ENCODE peak calls at places on chromosome 9, in five cellular contexts. X, K, M, C and J are unnamed samples.

GRCh38 chr9:135604437-135605237 is 34.7 kb downstream of the GLT6D1 start:
- DNase-seq in X (no peak), K (no peak), M (no peak), C (no peak), J (no peak)

GRCh38 chr9:123687246-123687721 is 242.6 kb downstream of the DENND1A start:
- DNase-seq in X (no peak), K (no peak), M (peak; percentile 12), C (no peak), J (no peak)

GRCh38 chr9:132869266-132869665 is 8.8 kb downstream of the AK8 start:
- DNase-seq in X (no peak), K (no peak), M (no peak), C (no peak), J (no peak)

GRCh38 chr9:88053888-88054501 is 79.7 kb upstream of the CDK20 start:
- DNase-seq in X (no peak), K (no peak), M (no peak), C (no peak), J (no peak)

GRCh38 chr9:37976714-37977477 is 73.0 kb upstream of the SLC25A51 start:
- DNase-seq in X (no peak), K (no peak), M (no peak), C (peak; percentile 46), J (no peak)

GRCh38 chr9:105198763-105199339 is 45.6 kb upstream of the SLC44A1 start:
- DNase-seq in X (no peak), K (no peak), M (no peak), C (no peak), J (no peak)

GRCh38 chr9:71368157-71368556 is 246.7 kb upstream of the TRPM3 start:
- DNase-seq in X (no peak), K (no peak), M (no peak), C (no peak), J (no peak)

GRCh38 chr9:73269430-73270101 is 117.9 kb downstream of the ANXA1 start:
- DNase-seq in X (no peak), K (no peak), M (peak; percentile 60), C (no peak), J (no peak)

GRCh38 chr9:110977259-110977709 is 61.0 kb downstream of the LPAR1 start:
- DNase-seq in X (no peak), K (no peak), M (no peak), C (peak; percentile 83), J (no peak)

GRCh38 chr9:90789862-90790261 is 11.8 kb upstream of the SYK start:
- DNase-seq in X (peak; percentile 17), K (no peak), M (no peak), C (no peak), J (no peak)

GRCh38 chr9:33289501-33289900 is 815 bp upstream of the NFX1 start:
- DNase-seq in X (no peak), K (peak; percentile 21), M (no peak), C (no peak), J (peak; percentile 22)

GRCh38 chr9:942805-943580 is 33.5 kb upstream of the DMRT3 start:
- DNase-seq in X (no peak), K (no peak), M (no peak), C (no peak), J (no peak)

GRCh38 chr9:136431782-136432350 is 7.8 kb downstream of the INPP5E start:
- DNase-seq in X (no peak), K (no peak), M (no peak), C (no peak), J (no peak)

GRCh38 chr9:80796662-80797426 is 892.5 kb downstream of the TLE1 start:
- DNase-seq in X (peak; percentile 92), K (peak; percentile 23), M (no peak), C (no peak), J (no peak)

GRCh38 chr9:134693641-134694367 is 52.2 kb downstream of the COL5A1 start:
- DNase-seq in X (no peak), K (no peak), M (no peak), C (no peak), J (no peak)

GRCh38 chr9:126684345-126684744 is 70.6 kb downstream of the LMX1B start:
- DNase-seq in X (no peak), K (no peak), M (no peak), C (no peak), J (no peak)

GRCh38 chr9:124046189-124046588 is 34.6 kb downstream of the LHX2 start:
- DNase-seq in X (no peak), K (no peak), M (no peak), C (no peak), J (no peak)

GRCh38 chr9:101229606-101230005 is 155.2 kb downstream of the BAAT start:
- DNase-seq in X (no peak), K (no peak), M (no peak), C (no peak), J (no peak)

GRCh38 chr9:136220017-136220729 is 15.2 kb upstream of the LHX3 start:
- DNase-seq in X (peak; percentile 68), K (no peak), M (no peak), C (peak; percentile 85), J (peak; percentile 34)

GRCh38 chr9:16708638-16709435 is 161.6 kb downstream of the BNC2 start:
- DNase-seq in X (no peak), K (no peak), M (no peak), C (no peak), J (no peak)

GRCh38 chr9:71758785-71759184 is 9.5 kb downstream of the CEMIP2 start:
- DNase-seq in X (no peak), K (no peak), M (no peak), C (peak; percentile 68), J (no peak)

GRCh38 chr9:36164989-36165388 is 4.2 kb upstream of the CCIN start:
- DNase-seq in X (peak; percentile 30), K (no peak), M (no peak), C (no peak), J (no peak)

GRCh38 chr9:13586726-13587392 is 307.4 kb upstream of the MPDZ start:
- DNase-seq in X (no peak), K (peak; percentile 17), M (peak; percentile 13), C (no peak), J (no peak)

GRCh38 chr9:11204521-11204920 is 591.7 kb upstream of the PTPRD start:
- DNase-seq in X (no peak), K (no peak), M (no peak), C (no peak), J (no peak)

GRCh38 chr9:91935066-91935729 is 14.8 kb downstream of the ROR2 start:
- DNase-seq in X (no peak), K (no peak), M (no peak), C (no peak), J (no peak)

GRCh38 chr9:91935805-91936204 is 14.2 kb downstream of the ROR2 start:
- DNase-seq in X (no peak), K (no peak), M (no peak), C (no peak), J (no peak)

GRCh38 chr9:91939953-91940352 is 10.1 kb downstream of the ROR2 start:
- DNase-seq in X (no peak), K (no peak), M (no peak), C (no peak), J (no peak)

GRCh38 chr9:91937031-91937430 is 13.0 kb downstream of the ROR2 start:
- DNase-seq in X (no peak), K (no peak), M (no peak), C (no peak), J (no peak)

DNA sequence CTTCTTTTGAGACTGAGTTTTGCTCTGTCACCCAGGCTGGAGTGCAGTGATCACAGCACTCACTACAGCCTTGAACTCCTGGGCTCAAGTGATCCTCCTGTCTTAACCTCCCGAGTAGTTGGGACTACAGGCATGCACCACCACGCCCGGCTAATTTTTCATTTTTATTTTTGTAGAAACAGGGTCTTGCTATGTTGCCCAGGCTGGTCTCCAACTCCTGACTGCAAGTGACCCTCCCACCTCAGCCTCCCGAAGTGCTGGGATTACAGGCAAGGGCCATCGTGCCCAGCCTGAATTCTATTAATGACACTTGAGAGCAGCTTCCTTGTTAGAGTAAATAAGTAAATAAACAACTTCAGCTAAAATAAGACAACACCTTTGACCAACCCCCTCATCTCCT is 12.3 kb downstream of the ROR2 start:
- DNase-seq in X (no peak), K (no peak), M (no peak), C (no peak), J (no peak)
- H3K27ac ChIP-seq in X (no peak overlapping the region), K (no peak overlapping the region), M (no peak overlapping the region), C (no peak overlapping the region), J (no peak overlapping the region)

GRCh38 chr9:77978086-77978781 is 53.4 kb downstream of the GNAQ start:
- DNase-seq in X (no peak), K (no peak), M (no peak), C (no peak), J (no peak)
- H3K27ac ChIP-seq in X (no peak overlapping the region), K (peak overlapping the region; percentile 70), M (no peak overlapping the region), C (no peak overlapping the region), J (no peak overlapping the region)

DNA sequence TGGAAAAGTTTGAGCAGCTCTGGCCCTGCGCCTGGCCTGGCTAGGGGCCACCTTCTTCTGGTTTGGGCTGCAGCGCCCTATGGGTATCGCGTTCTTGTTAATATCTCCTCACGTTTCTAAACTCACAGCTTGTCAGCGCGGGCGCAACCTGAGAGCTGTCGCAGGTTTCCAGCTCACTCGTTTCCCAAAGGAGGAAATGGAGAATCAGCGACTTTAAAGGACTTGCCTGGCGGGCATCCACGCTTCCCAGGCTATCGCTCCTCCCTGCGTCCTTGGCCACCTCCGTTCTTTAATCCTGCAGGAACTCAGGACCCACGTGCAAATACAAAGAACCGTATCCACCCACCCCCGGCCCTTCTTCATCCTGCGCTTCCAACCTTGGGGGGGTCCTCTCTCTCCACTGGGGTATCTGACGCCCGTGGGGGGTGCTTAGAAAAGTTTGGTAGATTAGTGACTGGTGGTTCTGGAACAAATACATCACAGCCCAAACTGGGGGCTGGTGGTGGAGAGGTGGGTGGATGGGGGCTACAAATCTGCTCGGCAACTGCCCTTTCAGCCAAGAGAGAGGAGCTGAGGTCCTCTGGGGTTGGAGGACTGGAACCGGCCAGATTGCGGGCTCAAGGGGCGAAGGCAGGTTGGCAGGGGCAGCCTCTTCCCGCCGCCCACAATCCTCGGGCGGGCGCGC is 575 bp upstream of the PSAT1 start:
- DNase-seq in X (no peak), K (peak; percentile 9), M (peak; percentile 69), C (peak; percentile 60), J (no peak)
- H3K27ac ChIP-seq in X (no peak overlapping the region), K (no peak overlapping the region), M (peak overlapping the region; percentile 41), C (peak overlapping the region; percentile 98), J (peak overlapping the region; percentile 23)

GRCh38 chr9:129342591-129342990 is 164.5 kb upstream of the IER5L start:
- DNase-seq in X (no peak), K (no peak), M (no peak), C (no peak), J (no peak)

GRCh38 chr9:129344623-129345495 is 166.8 kb upstream of the IER5L start:
- DNase-seq in X (no peak), K (no peak), M (no peak), C (no peak), J (no peak)

GRCh38 chr9:129341991-129342348 is 163.9 kb upstream of the IER5L start:
- DNase-seq in X (no peak), K (no peak), M (no peak), C (no peak), J (no peak)

GRCh38 chr9:129343697-129344375 is 165.8 kb upstream of the IER5L start:
- DNase-seq in X (no peak), K (no peak), M (no peak), C (no peak), J (no peak)

DNA sequence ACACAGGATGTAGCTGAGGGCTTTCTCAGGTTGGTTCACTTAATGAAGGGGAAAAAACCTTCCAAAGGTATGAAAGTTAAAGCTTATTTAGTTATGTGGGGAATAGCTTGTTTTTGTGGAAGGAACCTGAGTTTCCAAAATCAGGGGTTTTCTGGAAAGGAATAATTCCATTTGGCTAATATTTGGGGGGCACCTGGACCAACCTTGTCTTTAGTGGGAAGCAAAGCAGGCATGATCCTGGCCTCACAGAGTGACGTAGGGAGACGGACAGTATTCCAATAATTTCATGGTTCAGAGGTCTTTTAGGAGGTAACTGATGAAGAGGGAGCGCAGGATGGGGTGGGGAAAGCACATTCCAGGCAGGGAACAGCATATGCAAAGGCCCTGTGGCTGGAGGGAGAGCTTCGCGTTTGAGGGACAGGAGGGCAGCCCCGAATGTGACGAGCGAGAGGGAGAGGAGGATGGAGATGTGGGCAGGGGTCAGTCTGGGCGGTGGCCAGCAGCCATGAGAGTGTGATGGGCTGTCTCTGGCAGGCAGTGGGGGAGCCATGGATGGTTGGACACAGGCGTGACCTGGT is 165.1 kb upstream of the IER5L start:
- DNase-seq in X (no peak), K (no peak), M (no peak), C (no peak), J (no peak)
- H3K27ac ChIP-seq in X (no peak overlapping the region), K (peak overlapping the region; percentile 55), M (peak overlapping the region; percentile 56), C (peak overlapping the region; percentile 40), J (no peak overlapping the region)